ENCODE peak calls at places on chromosomes 1 and 21, in six cellular contexts. O, T, A, L, S and Y are unnamed samples.

GRCh38 chr1:52366517-52366827 is 467 bp upstream of the CC2D1B start:
- DNase-seq in O (no peak), T (no peak), A (no peak), L (no peak), S (no peak), Y (no peak)

GRCh38 chr1:83583351-83584014 is 415.4 kb downstream of the TTLL7 start:
- DNase-seq in O (no peak), T (peak; percentile 84), A (no peak), L (no peak), S (no peak), Y (no peak)

GRCh38 chr21:37909936-37910335 is 6.3 kb downstream of the KCNJ6 start:
- DNase-seq in O (no peak), T (peak; percentile 9), A (no peak), L (no peak), S (no peak), Y (no peak)

GRCh38 chr1:48227165-48228013 is 4.9 kb downstream of the SLC5A9 start:
- DNase-seq in O (no peak), T (no peak), A (no peak), L (no peak), S (peak; percentile 56), Y (no peak)

GRCh38 chr1:94935059-94935458 is 8.1 kb upstream of the CNN3 start:
- DNase-seq in O (no peak), T (no peak), A (no peak), L (no peak), S (no peak), Y (no peak)

GRCh38 chr1:20153000-20153418 is 13.9 kb downstream of the PLA2G2F start:
- DNase-seq in O (no peak), T (no peak), A (no peak), L (no peak), S (peak; percentile 47), Y (no peak)

GRCh38 chr1:200033511-200034261 is 6.2 kb downstream of the NR5A2 start:
- DNase-seq in O (no peak), T (no peak), A (no peak), L (no peak), S (no peak), Y (no peak)

GRCh38 chr1:172286629-172287076 is 133.8 kb upstream of the C1orf105 start:
- DNase-seq in O (no peak), T (no peak), A (no peak), L (no peak), S (no peak), Y (no peak)

GRCh38 chr1:200495901-200496300 is 86.1 kb upstream of the ZNF281 start:
- DNase-seq in O (no peak), T (no peak), A (no peak), L (no peak), S (no peak), Y (no peak)

GRCh38 chr1:201276891-201277290 is 6.4 kb upstream of the PKP1 start:
- DNase-seq in O (no peak), T (no peak), A (no peak), L (no peak), S (no peak), Y (no peak)

GRCh38 chr1:214281902-214282695 is 1.1 kb downstream of the SMYD2 start:
- DNase-seq in O (no peak), T (peak; percentile 55), A (no peak), L (no peak), S (no peak), Y (peak; percentile 24)

GRCh38 chr1:182624582-182624981 is 20.4 kb upstream of the RGS16 start:
- DNase-seq in O (no peak), T (no peak), A (no peak), L (no peak), S (peak; percentile 18), Y (no peak)

GRCh38 chr1:27554293-27554692 is 49.7 kb downstream of the AHDC1 start:
- DNase-seq in O (no peak), T (no peak), A (no peak), L (no peak), S (no peak), Y (no peak)

GRCh38 chr1:8625981-8626898 is 191.2 kb downstream of the RERE start:
- DNase-seq in O (no peak), T (no peak), A (no peak), L (no peak), S (no peak), Y (no peak)

GRCh38 chr21:28959367-28960099 is 33.1 kb downstream of the LTN1 start:
- DNase-seq in O (no peak), T (no peak), A (no peak), L (no peak), S (no peak), Y (no peak)

GRCh38 chr1:237154173-237154572 is 112.2 kb downstream of the RYR2 start:
- DNase-seq in O (no peak), T (no peak), A (no peak), L (no peak), S (no peak), Y (no peak)

GRCh38 chr1:42777860-42778259 is 6.9 kb upstream of the TMEM269 start:
- DNase-seq in O (no peak), T (peak; percentile 63), A (no peak), L (no peak), S (no peak), Y (peak; percentile 8)

GRCh38 chr1:189775343-189775742 is 702.3 kb downstream of the BRINP3 start:
- DNase-seq in O (no peak), T (no peak), A (no peak), L (no peak), S (no peak), Y (no peak)

GRCh38 chr1:242524571-242525359 is at the start of gene PLD5:
- DNase-seq in O (no peak), T (no peak), A (no peak), L (no peak), S (no peak), Y (peak; percentile 23)

GRCh38 chr1:5688479-5689077 is 303.6 kb downstream of the NPHP4 start:
- DNase-seq in O (no peak), T (peak; percentile 37), A (no peak), L (no peak), S (no peak), Y (no peak)

GRCh38 chr1:37556712-37557196 is at the start of gene DNALI1:
- DNase-seq in O (no peak), T (peak; percentile 70), A (no peak), L (no peak), S (no peak), Y (peak; percentile 91)

GRCh38 chr1:183349201-183349711 is 68.9 kb downstream of the NMNAT2 start:
- DNase-seq in O (no peak), T (no peak), A (no peak), L (no peak), S (no peak), Y (peak; percentile 84)

GRCh38 chr21:29125199-29125598 is 5.2 kb upstream of the MAP3K7CL start:
- DNase-seq in O (no peak), T (no peak), A (no peak), L (no peak), S (no peak), Y (no peak)

GRCh38 chr1:22326372-22326915 is 125.2 kb upstream of the ZBTB40 start:
- DNase-seq in O (no peak), T (no peak), A (no peak), L (no peak), S (no peak), Y (no peak)